ENCODE peak calls at places on chromosome 20, in ten cellular contexts. One of them, this sample, is unnamed.

GRCh38 chr20:59207742-59208357 is 44.2 kb downstream of the ZNF831 start:
- DNase-seq in stomach: peak; percentile 66
- DNase-seq in HepG2: peak; percentile 53
- DNase-seq in testis: peak; percentile 76
- DNase-seq in uterus: no peak
- DNase-seq in breast epithelium: no peak
- DNase-seq in sigmoid colon: no peak
- DNase-seq in lower leg skin: no peak
- DNase-seq in Peyer's patch: peak; percentile 86
- DNase-seq in heart left ventricle: peak; percentile 60
- DNase-seq in this sample: peak; percentile 34

GRCh38 chr20:22533823-22534751 is 50.3 kb downstream of the FOXA2 start:
- DNase-seq in lower leg skin: no peak
- DNase-seq in sigmoid colon: no peak
- DNase-seq in testis: peak; percentile 81
- DNase-seq in Peyer's patch: no peak
- DNase-seq in breast epithelium: no peak
- DNase-seq in uterus: no peak
- DNase-seq in stomach: peak; percentile 56
- DNase-seq in HepG2: peak; percentile 97
- DNase-seq in heart left ventricle: no peak
- DNase-seq in this sample: no peak

GRCh38 chr20:63409834-63410435 is 48.8 kb upstream of the CHRNA4 start:
- DNase-seq in sigmoid colon: no peak
- DNase-seq in testis: peak; percentile 28
- DNase-seq in lower leg skin: no peak
- DNase-seq in heart left ventricle: no peak
- DNase-seq in HepG2: no peak
- DNase-seq in breast epithelium: no peak
- DNase-seq in stomach: no peak
- DNase-seq in Peyer's patch: no peak
- DNase-seq in uterus: no peak
- DNase-seq in this sample: no peak

GRCh38 chr20:19212524-19213502 is at the start of gene SLC24A3:
- DNase-seq in sigmoid colon: peak; percentile 93
- DNase-seq in Peyer's patch: no peak
- DNase-seq in lower leg skin: peak; percentile 57
- DNase-seq in HepG2: peak; percentile 23
- DNase-seq in uterus: peak; percentile 79
- DNase-seq in testis: peak; percentile 84
- DNase-seq in heart left ventricle: peak; percentile 77
- DNase-seq in breast epithelium: peak; percentile 71
- DNase-seq in stomach: peak; percentile 83
- DNase-seq in this sample: no peak

GRCh38 chr20:20161611-20162010 is 109.3 kb downstream of the CFAP61 start:
- DNase-seq in Peyer's patch: no peak
- DNase-seq in stomach: no peak
- DNase-seq in HepG2: no peak
- DNase-seq in sigmoid colon: no peak
- DNase-seq in breast epithelium: no peak
- DNase-seq in heart left ventricle: no peak
- DNase-seq in uterus: no peak
- DNase-seq in lower leg skin: no peak
- DNase-seq in testis: no peak
- DNase-seq in this sample: no peak

GRCh38 chr20:59084041-59084841 is 41.7 kb upstream of the PRELID3B start:
- DNase-seq in stomach: peak; percentile 40
- DNase-seq in Peyer's patch: no peak
- DNase-seq in HepG2: no peak
- DNase-seq in sigmoid colon: no peak
- DNase-seq in uterus: no peak
- DNase-seq in lower leg skin: no peak
- DNase-seq in heart left ventricle: peak; percentile 61
- DNase-seq in testis: no peak
- DNase-seq in breast epithelium: peak; percentile 30
- DNase-seq in this sample: no peak

GRCh38 chr20:25258463-25258805 is 10.5 kb downstream of the PYGB start:
- DNase-seq in Peyer's patch: no peak
- DNase-seq in stomach: no peak
- DNase-seq in lower leg skin: no peak
- DNase-seq in testis: peak; percentile 23
- DNase-seq in HepG2: no peak
- DNase-seq in breast epithelium: peak; percentile 16
- DNase-seq in heart left ventricle: no peak
- DNase-seq in uterus: no peak
- DNase-seq in sigmoid colon: no peak
- DNase-seq in this sample: no peak

GRCh38 chr20:62135573-62136266 is 7.5 kb downstream of the PSMA7 start:
- DNase-seq in heart left ventricle: no peak
- DNase-seq in uterus: no peak
- DNase-seq in lower leg skin: no peak
- DNase-seq in Peyer's patch: no peak
- DNase-seq in testis: no peak
- DNase-seq in sigmoid colon: no peak
- DNase-seq in breast epithelium: no peak
- DNase-seq in stomach: no peak
- DNase-seq in HepG2: no peak
- DNase-seq in this sample: no peak

DNA sequence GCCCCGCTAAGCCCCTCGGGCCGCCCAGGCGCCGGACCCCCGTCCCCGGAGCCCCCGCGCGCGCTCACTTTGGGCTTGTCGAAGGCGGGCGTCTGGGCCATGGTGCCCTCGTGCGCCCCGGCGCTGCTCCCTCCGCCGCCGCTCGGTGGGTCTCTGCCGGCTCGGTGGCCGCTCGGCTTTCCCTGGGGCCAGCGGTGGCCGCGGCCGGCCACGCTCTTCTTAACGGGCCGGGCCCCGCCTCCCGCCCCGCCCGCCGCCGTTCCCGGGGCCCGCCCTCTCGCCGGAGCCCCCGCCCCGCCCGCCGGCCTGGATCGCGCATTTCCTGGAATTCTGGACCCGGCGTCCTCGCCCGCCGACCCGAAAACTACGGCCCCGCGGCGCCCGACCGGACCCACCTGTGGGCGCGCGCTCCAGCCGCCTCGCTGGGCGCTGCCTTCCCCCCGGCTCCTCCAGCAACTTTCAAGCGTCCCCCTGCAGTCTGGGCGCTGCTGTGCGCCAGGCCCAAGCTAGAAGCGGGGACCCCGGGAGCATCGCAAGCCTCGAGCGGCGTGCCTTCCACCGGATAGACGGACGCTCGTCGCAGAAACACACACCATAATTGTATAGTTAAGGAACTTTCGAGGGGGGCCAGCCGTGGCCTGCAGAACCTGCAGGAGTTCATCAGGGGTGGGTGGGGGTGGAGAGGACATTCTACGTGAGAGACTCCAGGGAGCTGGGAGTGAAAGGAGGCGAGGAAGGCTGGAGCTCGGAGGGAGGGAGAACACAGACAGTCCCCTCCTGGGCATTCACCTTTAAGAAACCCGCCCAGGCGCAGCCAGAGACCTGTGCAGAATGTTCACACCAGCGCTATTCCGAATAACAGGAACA is at the start of gene ADA:
- DNase-seq in stomach: peak; percentile 71
- DNase-seq in uterus: peak; percentile 67
- DNase-seq in Peyer's patch: peak; percentile 57
- DNase-seq in testis: peak; percentile 64
- DNase-seq in heart left ventricle: peak; percentile 77
- DNase-seq in sigmoid colon: peak; percentile 81
- DNase-seq in lower leg skin: no peak
- DNase-seq in breast epithelium: no peak
- DNase-seq in HepG2: peak; percentile 47
- DNase-seq in this sample: peak; percentile 60
- TF ChIP-seq POLR2A in stomach: no peak
- TF ChIP-seq POLR2A in uterus: peak; percentile 40
- TF ChIP-seq POLR2A in Peyer's patch: no peak
- TF ChIP-seq POLR2A in testis: no peak
- TF ChIP-seq POLR2A in heart left ventricle: peak; percentile 67
- TF ChIP-seq POLR2A in sigmoid colon: no peak
- TF ChIP-seq POLR2A in lower leg skin: no peak
- TF ChIP-seq POLR2A in breast epithelium: no peak
- TF ChIP-seq POLR2A in HepG2: no peak
- TF ChIP-seq POLR2A in this sample: peak; percentile 68

GRCh38 chr20:49893242-49894072 is 21.9 kb downstream of the SPATA2 start:
- DNase-seq in testis: no peak
- DNase-seq in uterus: no peak
- DNase-seq in HepG2: no peak
- DNase-seq in lower leg skin: no peak
- DNase-seq in heart left ventricle: no peak
- DNase-seq in breast epithelium: no peak
- DNase-seq in stomach: no peak
- DNase-seq in Peyer's patch: no peak
- DNase-seq in sigmoid colon: peak; percentile 60
- DNase-seq in this sample: no peak

GRCh38 chr20:49894073-49894470 is 21.3 kb downstream of the SPATA2 start:
- DNase-seq in Peyer's patch: no peak
- DNase-seq in lower leg skin: no peak
- DNase-seq in breast epithelium: no peak
- DNase-seq in stomach: no peak
- DNase-seq in testis: no peak
- DNase-seq in HepG2: no peak
- DNase-seq in heart left ventricle: no peak
- DNase-seq in uterus: no peak
- DNase-seq in sigmoid colon: peak; percentile 36
- DNase-seq in this sample: no peak

GRCh38 chr20:49891486-49891885 is 23.8 kb downstream of the SPATA2 start:
- DNase-seq in sigmoid colon: peak; percentile 54
- DNase-seq in stomach: no peak
- DNase-seq in heart left ventricle: no peak
- DNase-seq in HepG2: no peak
- DNase-seq in Peyer's patch: no peak
- DNase-seq in testis: no peak
- DNase-seq in breast epithelium: no peak
- DNase-seq in lower leg skin: no peak
- DNase-seq in uterus: no peak
- DNase-seq in this sample: no peak

GRCh38 chr20:49890651-49891361 is 24.5 kb downstream of the SPATA2 start:
- DNase-seq in Peyer's patch: no peak
- DNase-seq in stomach: no peak
- DNase-seq in heart left ventricle: peak; percentile 56
- DNase-seq in sigmoid colon: peak; percentile 64
- DNase-seq in breast epithelium: no peak
- DNase-seq in lower leg skin: no peak
- DNase-seq in uterus: no peak
- DNase-seq in testis: peak; percentile 70
- DNase-seq in HepG2: no peak
- DNase-seq in this sample: no peak

DNA sequence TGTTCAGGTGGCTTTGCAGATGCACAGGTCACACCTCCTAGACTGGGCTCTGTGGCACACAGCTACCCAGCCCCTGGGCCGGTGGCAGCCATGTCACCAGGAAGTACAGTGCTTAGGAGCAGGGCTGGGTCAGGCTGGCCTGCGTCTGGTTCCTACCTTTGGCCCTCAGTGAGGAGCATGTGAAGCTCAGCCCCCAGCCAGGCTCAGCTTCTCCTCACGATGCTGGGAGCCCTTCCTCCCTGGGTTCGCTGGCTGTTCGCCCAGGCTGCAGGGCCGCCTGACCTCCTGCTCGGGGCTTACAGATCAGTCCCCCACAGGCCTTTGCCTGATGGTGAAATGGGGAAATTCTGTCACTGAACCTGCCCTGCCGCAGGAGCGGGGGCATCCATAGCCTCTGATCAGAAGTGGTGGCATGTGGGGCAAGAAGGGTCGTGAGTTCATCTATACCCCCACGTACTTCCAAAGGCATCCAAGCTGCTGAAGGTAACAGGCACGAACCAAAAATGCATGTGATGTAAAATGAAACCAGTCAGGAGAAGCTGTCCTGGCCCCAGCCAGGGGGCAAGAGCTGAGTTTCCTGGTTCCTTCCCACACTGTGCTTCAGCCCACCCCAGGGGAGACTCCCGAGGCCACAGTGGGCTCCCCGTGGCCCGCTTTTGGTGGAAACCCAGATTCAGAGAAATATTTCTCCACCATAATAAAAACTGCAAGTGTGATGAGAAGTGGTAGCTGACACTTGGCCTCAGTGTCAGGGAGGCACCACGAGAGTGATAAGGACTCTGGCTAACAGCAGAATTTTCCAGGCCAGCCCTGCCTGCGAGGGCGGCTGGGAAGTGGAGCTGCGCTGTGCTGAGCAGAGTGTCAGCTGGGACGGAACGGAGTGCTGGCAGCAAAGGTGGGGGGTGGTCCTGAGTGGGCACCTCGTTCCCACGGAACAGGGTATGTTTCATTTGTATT is 22.8 kb downstream of the SPATA2 start:
- DNase-seq in HepG2: no peak
- DNase-seq in stomach: no peak
- DNase-seq in testis: peak; percentile 83
- DNase-seq in sigmoid colon: peak; percentile 61
- DNase-seq in lower leg skin: no peak
- DNase-seq in heart left ventricle: peak; percentile 77
- DNase-seq in Peyer's patch: no peak
- DNase-seq in uterus: no peak
- DNase-seq in breast epithelium: no peak
- DNase-seq in this sample: no peak
- TF ChIP-seq POLR2A in HepG2: no peak
- TF ChIP-seq POLR2A in stomach: no peak
- TF ChIP-seq POLR2A in testis: no peak
- TF ChIP-seq POLR2A in sigmoid colon: no peak
- TF ChIP-seq POLR2A in lower leg skin: no peak
- TF ChIP-seq POLR2A in heart left ventricle: no peak
- TF ChIP-seq POLR2A in Peyer's patch: no peak
- TF ChIP-seq POLR2A in uterus: no peak
- TF ChIP-seq POLR2A in breast epithelium: no peak
- TF ChIP-seq POLR2A in this sample: no peak

GRCh38 chr20:34231634-34232033 is 9.6 kb upstream of the ASIP start:
- DNase-seq in stomach: no peak
- DNase-seq in lower leg skin: no peak
- DNase-seq in HepG2: no peak
- DNase-seq in uterus: no peak
- DNase-seq in testis: no peak
- DNase-seq in heart left ventricle: no peak
- DNase-seq in sigmoid colon: no peak
- DNase-seq in Peyer's patch: no peak
- DNase-seq in breast epithelium: no peak
- DNase-seq in this sample: no peak

GRCh38 chr20:34235875-34236274 is 5.3 kb upstream of the ASIP start:
- DNase-seq in uterus: no peak
- DNase-seq in breast epithelium: no peak
- DNase-seq in Peyer's patch: no peak
- DNase-seq in sigmoid colon: no peak
- DNase-seq in lower leg skin: no peak
- DNase-seq in HepG2: no peak
- DNase-seq in testis: no peak
- DNase-seq in heart left ventricle: no peak
- DNase-seq in stomach: no peak
- DNase-seq in this sample: no peak

GRCh38 chr20:34237942-34238341 is 3.3 kb upstream of the ASIP start:
- DNase-seq in heart left ventricle: no peak
- DNase-seq in uterus: no peak
- DNase-seq in sigmoid colon: no peak
- DNase-seq in testis: no peak
- DNase-seq in HepG2: no peak
- DNase-seq in Peyer's patch: no peak
- DNase-seq in lower leg skin: no peak
- DNase-seq in stomach: no peak
- DNase-seq in breast epithelium: no peak
- DNase-seq in this sample: no peak

GRCh38 chr20:34233687-34234086 is 7.5 kb upstream of the ASIP start:
- DNase-seq in sigmoid colon: no peak
- DNase-seq in Peyer's patch: no peak
- DNase-seq in heart left ventricle: no peak
- DNase-seq in uterus: no peak
- DNase-seq in HepG2: no peak
- DNase-seq in lower leg skin: no peak
- DNase-seq in testis: no peak
- DNase-seq in stomach: no peak
- DNase-seq in breast epithelium: no peak
- DNase-seq in this sample: no peak

DNA sequence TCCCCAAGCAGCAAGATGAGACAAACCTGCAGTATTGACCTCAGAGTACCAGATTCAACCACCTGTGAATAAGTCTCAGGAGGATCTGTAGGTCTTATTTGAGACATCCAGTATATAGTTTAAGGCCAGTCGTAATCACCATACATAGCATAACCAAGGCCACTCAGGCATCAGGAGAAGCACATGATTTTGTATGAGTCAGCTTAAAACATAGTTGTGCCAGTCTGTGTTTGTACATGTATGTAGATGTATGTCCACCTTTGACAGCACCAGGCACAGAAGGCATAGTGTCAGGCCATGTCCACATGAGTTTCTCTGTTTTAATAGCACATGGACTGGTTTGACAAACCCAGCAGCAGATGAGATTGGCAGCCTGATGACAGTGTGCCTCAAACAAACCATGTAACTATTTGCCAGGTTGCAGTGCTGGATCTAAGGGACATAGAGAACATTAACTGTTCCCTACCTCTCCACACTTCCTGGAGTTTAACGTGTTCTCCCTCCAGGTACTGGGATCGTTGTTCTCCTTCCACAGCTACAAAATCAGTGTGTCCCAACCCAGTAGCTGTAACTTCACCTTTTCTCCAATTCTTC is 8.6 kb upstream of the ASIP start:
- DNase-seq in testis: no peak
- DNase-seq in lower leg skin: no peak
- DNase-seq in breast epithelium: no peak
- DNase-seq in heart left ventricle: no peak
- DNase-seq in HepG2: no peak
- DNase-seq in sigmoid colon: no peak
- DNase-seq in uterus: no peak
- DNase-seq in stomach: no peak
- DNase-seq in Peyer's patch: no peak
- DNase-seq in this sample: no peak
- TF ChIP-seq POLR2A in testis: no peak
- TF ChIP-seq POLR2A in lower leg skin: no peak
- TF ChIP-seq POLR2A in breast epithelium: no peak
- TF ChIP-seq POLR2A in heart left ventricle: no peak
- TF ChIP-seq POLR2A in HepG2: no peak
- TF ChIP-seq POLR2A in sigmoid colon: no peak
- TF ChIP-seq POLR2A in uterus: no peak
- TF ChIP-seq POLR2A in stomach: no peak
- TF ChIP-seq POLR2A in Peyer's patch: no peak
- TF ChIP-seq POLR2A in this sample: no peak

DNA sequence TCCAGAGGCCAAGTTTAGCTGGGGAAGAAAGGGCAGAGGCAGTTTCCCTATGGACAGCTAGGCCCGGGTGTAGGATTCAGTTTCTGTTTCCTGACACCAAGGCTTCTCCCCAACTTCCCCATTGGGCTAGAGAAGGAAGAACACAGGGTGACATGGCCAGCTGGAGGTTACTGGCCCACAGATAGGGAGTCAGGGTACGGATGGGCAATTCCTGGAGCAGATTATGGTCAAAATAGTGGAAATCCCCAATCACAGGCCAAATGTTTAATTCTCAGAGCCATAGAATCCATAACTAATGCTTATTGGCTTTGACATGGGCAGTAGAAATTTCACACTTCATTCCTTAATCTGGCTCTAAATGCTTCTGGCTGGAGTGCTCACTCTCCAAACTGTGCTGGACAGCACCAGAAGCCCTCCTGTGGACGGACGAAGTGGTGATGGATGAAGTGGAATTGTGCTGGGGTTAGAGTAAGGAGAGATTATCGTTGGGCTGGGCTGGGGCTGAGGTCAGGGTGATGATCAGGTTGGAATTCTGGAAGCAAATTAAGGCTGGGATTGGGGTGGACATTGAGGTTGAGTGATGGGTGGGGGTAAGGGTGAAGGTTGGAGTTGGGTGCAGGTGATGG is 869 bp downstream of the SIGLEC1 start:
- DNase-seq in breast epithelium: no peak
- DNase-seq in lower leg skin: no peak
- DNase-seq in stomach: no peak
- DNase-seq in testis: no peak
- DNase-seq in uterus: no peak
- DNase-seq in sigmoid colon: no peak
- DNase-seq in heart left ventricle: peak; percentile 26
- DNase-seq in HepG2: no peak
- DNase-seq in Peyer's patch: no peak
- DNase-seq in this sample: no peak
- TF ChIP-seq POLR2A in breast epithelium: no peak
- TF ChIP-seq POLR2A in lower leg skin: no peak
- TF ChIP-seq POLR2A in stomach: no peak
- TF ChIP-seq POLR2A in testis: no peak
- TF ChIP-seq POLR2A in uterus: no peak
- TF ChIP-seq POLR2A in sigmoid colon: no peak
- TF ChIP-seq POLR2A in heart left ventricle: no peak
- TF ChIP-seq POLR2A in HepG2: no peak
- TF ChIP-seq POLR2A in Peyer's patch: no peak
- TF ChIP-seq POLR2A in this sample: no peak